ENCODE peak calls at places on chromosome X, in six cellular contexts. One of them, this sample, is unnamed.

GRCh38 chrX:109533631-109534030 is 3.0 kb upstream of the NXT2 start:
- DNase-seq in Calu3: no peak
- DNase-seq in NCI-H2029: no peak
- DNase-seq in PC-3: peak; percentile 69
- DNase-seq in ascending aorta: no peak
- DNase-seq in stomach: no peak
- DNase-seq in this sample: no peak

GRCh38 chrX:76183289-76184057 is 10.6 kb downstream of the PBDC1 start:
- DNase-seq in stomach: no peak
- DNase-seq in ascending aorta: no peak
- DNase-seq in PC-3: peak; percentile 6
- DNase-seq in NCI-H2029: no peak
- DNase-seq in Calu3: no peak
- DNase-seq in this sample: no peak

GRCh38 chrX:115038406-115038805 is 21.0 kb upstream of the IL13RA2 start:
- DNase-seq in NCI-H2029: no peak
- DNase-seq in Calu3: no peak
- DNase-seq in ascending aorta: no peak
- DNase-seq in PC-3: no peak
- DNase-seq in stomach: no peak
- DNase-seq in this sample: no peak

GRCh38 chrX:103153661-103154060 is 60.7 kb upstream of the NXF3 start:
- DNase-seq in NCI-H2029: no peak
- DNase-seq in ascending aorta: no peak
- DNase-seq in stomach: no peak
- DNase-seq in Calu3: no peak
- DNase-seq in PC-3: peak; percentile 73
- DNase-seq in this sample: no peak

GRCh38 chrX:65601530-65602281 is 65.7 kb upstream of the MSN start:
- DNase-seq in NCI-H2029: peak; percentile 87
- DNase-seq in stomach: peak; percentile 80
- DNase-seq in ascending aorta: peak; percentile 80
- DNase-seq in PC-3: peak; percentile 68
- DNase-seq in Calu3: peak; percentile 39
- DNase-seq in this sample: peak; percentile 56

GRCh38 chrX:22674947-22675346 is 324.8 kb upstream of the DDX53 start:
- DNase-seq in PC-3: no peak
- DNase-seq in Calu3: no peak
- DNase-seq in ascending aorta: no peak
- DNase-seq in NCI-H2029: peak; percentile 61
- DNase-seq in stomach: no peak
- DNase-seq in this sample: no peak

GRCh38 chrX:10512258-10512657 is 108.1 kb downstream of the MID1 start:
- DNase-seq in ascending aorta: no peak
- DNase-seq in PC-3: peak; percentile 61
- DNase-seq in NCI-H2029: no peak
- DNase-seq in stomach: no peak
- DNase-seq in Calu3: peak; percentile 23
- DNase-seq in this sample: no peak

GRCh38 chrX:69615779-69616519 is at the start of gene EDA:
- DNase-seq in ascending aorta: peak; percentile 27
- DNase-seq in Calu3: peak; percentile 93
- DNase-seq in PC-3: peak; percentile 77
- DNase-seq in NCI-H2029: peak; percentile 40
- DNase-seq in stomach: peak; percentile 85
- DNase-seq in this sample: peak; percentile 47

GRCh38 chrX:31063114-31063513 is 8.7 kb downstream of the FTHL17 start:
- DNase-seq in stomach: no peak
- DNase-seq in Calu3: no peak
- DNase-seq in ascending aorta: no peak
- DNase-seq in PC-3: no peak
- DNase-seq in NCI-H2029: no peak
- DNase-seq in this sample: no peak

GRCh38 chrX:121642415-121642814 is 595.0 kb downstream of the GLUD2 start:
- DNase-seq in NCI-H2029: no peak
- DNase-seq in Calu3: peak; percentile 1
- DNase-seq in PC-3: peak; percentile 2
- DNase-seq in stomach: no peak
- DNase-seq in ascending aorta: no peak
- DNase-seq in this sample: peak; percentile 22

GRCh38 chrX:44947995-44948394 is 75.0 kb downstream of the KDM6A start:
- DNase-seq in NCI-H2029: no peak
- DNase-seq in ascending aorta: no peak
- DNase-seq in PC-3: no peak
- DNase-seq in Calu3: no peak
- DNase-seq in stomach: no peak
- DNase-seq in this sample: no peak

GRCh38 chrX:72100824-72101351 is 30.8 kb downstream of the RTL5 start:
- DNase-seq in ascending aorta: no peak
- DNase-seq in PC-3: no peak
- DNase-seq in stomach: peak; percentile 43
- DNase-seq in Calu3: no peak
- DNase-seq in NCI-H2029: no peak
- DNase-seq in this sample: no peak

GRCh38 chrX:68853665-68854251 is 24.9 kb downstream of the EFNB1 start:
- DNase-seq in NCI-H2029: no peak
- DNase-seq in stomach: no peak
- DNase-seq in Calu3: no peak
- DNase-seq in ascending aorta: no peak
- DNase-seq in PC-3: no peak
- DNase-seq in this sample: no peak

This sample was measured in SJSA1.